ENCODE peak calls at places on chromosomes 5 and 9, in five cellular contexts. One of them, this sample, is unnamed.

GRCh38 chr5:35777358-35778087 is 79.2 kb upstream of the IL7R start:
- DNase-seq in stimulated activated naive CD4-positive, alpha-beta T cell: peak
- DNase-seq in RPMI7951: peak
- DNase-seq in NCI-H510A: peak
- DNase-seq in activated CD4-positive, alpha-beta T cell treated with anti-CD3 and anti-CD28 coated beads for 36 hours: peak
- DNase-seq in this sample: peak

GRCh38 chr5:126004636-126005035 is 418.6 kb upstream of the GRAMD2B start:
- DNase-seq in activated CD4-positive, alpha-beta T cell treated with anti-CD3 and anti-CD28 coated beads for 36 hours: no peak
- DNase-seq in NCI-H510A: no peak
- DNase-seq in stimulated activated naive CD4-positive, alpha-beta T cell: no peak
- DNase-seq in RPMI7951: no peak
- DNase-seq in this sample: no peak

GRCh38 chr9:116055536-116055935 is 98.1 kb upstream of the PAPPA start:
- DNase-seq in NCI-H510A: no peak
- DNase-seq in stimulated activated naive CD4-positive, alpha-beta T cell: no peak
- DNase-seq in activated CD4-positive, alpha-beta T cell treated with anti-CD3 and anti-CD28 coated beads for 36 hours: no peak
- DNase-seq in RPMI7951: peak
- DNase-seq in this sample: no peak

GRCh38 chr5:104179057-104179456 is 616.5 kb upstream of the NUDT12 start:
- DNase-seq in NCI-H510A: no peak
- DNase-seq in stimulated activated naive CD4-positive, alpha-beta T cell: no peak
- DNase-seq in RPMI7951: peak
- DNase-seq in activated CD4-positive, alpha-beta T cell treated with anti-CD3 and anti-CD28 coated beads for 36 hours: peak
- DNase-seq in this sample: no peak

GRCh38 chr9:130332384-130332926 is 66.9 kb downstream of the HMCN2 start:
- DNase-seq in RPMI7951: no peak
- DNase-seq in activated CD4-positive, alpha-beta T cell treated with anti-CD3 and anti-CD28 coated beads for 36 hours: no peak
- DNase-seq in stimulated activated naive CD4-positive, alpha-beta T cell: no peak
- DNase-seq in NCI-H510A: no peak
- DNase-seq in this sample: no peak

GRCh38 chr9:107049046-107049824 is 186.3 kb downstream of the ZNF462 start:
- DNase-seq in activated CD4-positive, alpha-beta T cell treated with anti-CD3 and anti-CD28 coated beads for 36 hours: no peak
- DNase-seq in stimulated activated naive CD4-positive, alpha-beta T cell: no peak
- DNase-seq in NCI-H510A: no peak
- DNase-seq in RPMI7951: no peak
- DNase-seq in this sample: no peak

GRCh38 chr5:175162036-175162435 is 281.9 kb downstream of the DRD1 start:
- DNase-seq in activated CD4-positive, alpha-beta T cell treated with anti-CD3 and anti-CD28 coated beads for 36 hours: no peak
- DNase-seq in RPMI7951: no peak
- DNase-seq in stimulated activated naive CD4-positive, alpha-beta T cell: no peak
- DNase-seq in NCI-H510A: peak
- DNase-seq in this sample: no peak

GRCh38 chr9:70778568-70778967 is 342.9 kb downstream of the TRPM3 start:
- DNase-seq in activated CD4-positive, alpha-beta T cell treated with anti-CD3 and anti-CD28 coated beads for 36 hours: no peak
- DNase-seq in RPMI7951: no peak
- DNase-seq in stimulated activated naive CD4-positive, alpha-beta T cell: no peak
- DNase-seq in NCI-H510A: no peak
- DNase-seq in this sample: no peak

GRCh38 chr5:52859619-52860018 is 71.9 kb downstream of the ITGA1 start:
- DNase-seq in RPMI7951: peak
- DNase-seq in activated CD4-positive, alpha-beta T cell treated with anti-CD3 and anti-CD28 coated beads for 36 hours: no peak
- DNase-seq in stimulated activated naive CD4-positive, alpha-beta T cell: no peak
- DNase-seq in NCI-H510A: no peak
- DNase-seq in this sample: no peak

GRCh38 chr5:77991084-77991483 is 214.9 kb upstream of the TBCA start:
- DNase-seq in stimulated activated naive CD4-positive, alpha-beta T cell: no peak
- DNase-seq in activated CD4-positive, alpha-beta T cell treated with anti-CD3 and anti-CD28 coated beads for 36 hours: no peak
- DNase-seq in NCI-H510A: no peak
- DNase-seq in RPMI7951: no peak
- DNase-seq in this sample: no peak

GRCh38 chr9:97398999-97399758 is 12.7 kb upstream of the TDRD7 start:
- DNase-seq in activated CD4-positive, alpha-beta T cell treated with anti-CD3 and anti-CD28 coated beads for 36 hours: peak
- DNase-seq in RPMI7951: peak
- DNase-seq in stimulated activated naive CD4-positive, alpha-beta T cell: peak
- DNase-seq in NCI-H510A: peak
- DNase-seq in this sample: peak

GRCh38 chr9:131813116-131813515 is 73.2 kb upstream of the RAPGEF1 start:
- DNase-seq in RPMI7951: peak
- DNase-seq in stimulated activated naive CD4-positive, alpha-beta T cell: no peak
- DNase-seq in NCI-H510A: no peak
- DNase-seq in activated CD4-positive, alpha-beta T cell treated with anti-CD3 and anti-CD28 coated beads for 36 hours: no peak
- DNase-seq in this sample: no peak

GRCh38 chr9:132637351-132637750 is 32.4 kb downstream of the DDX31 start:
- DNase-seq in RPMI7951: no peak
- DNase-seq in stimulated activated naive CD4-positive, alpha-beta T cell: no peak
- DNase-seq in activated CD4-positive, alpha-beta T cell treated with anti-CD3 and anti-CD28 coated beads for 36 hours: no peak
- DNase-seq in NCI-H510A: peak
- DNase-seq in this sample: no peak

GRCh38 chr9:120970249-120970648 is 43.7 kb upstream of the TRAF1 start:
- DNase-seq in NCI-H510A: no peak
- DNase-seq in activated CD4-positive, alpha-beta T cell treated with anti-CD3 and anti-CD28 coated beads for 36 hours: no peak
- DNase-seq in stimulated activated naive CD4-positive, alpha-beta T cell: no peak
- DNase-seq in RPMI7951: no peak
- DNase-seq in this sample: no peak

GRCh38 chr9:122860319-122861142 is 32.1 kb upstream of the PDCL start:
- DNase-seq in activated CD4-positive, alpha-beta T cell treated with anti-CD3 and anti-CD28 coated beads for 36 hours: no peak
- DNase-seq in stimulated activated naive CD4-positive, alpha-beta T cell: no peak
- DNase-seq in NCI-H510A: no peak
- DNase-seq in RPMI7951: no peak
- DNase-seq in this sample: no peak

GRCh38 chr5:134174841-134175839 is 1.6 kb downstream of the SKP1 start:
- DNase-seq in stimulated activated naive CD4-positive, alpha-beta T cell: no peak
- DNase-seq in RPMI7951: peak
- DNase-seq in activated CD4-positive, alpha-beta T cell treated with anti-CD3 and anti-CD28 coated beads for 36 hours: no peak
- DNase-seq in NCI-H510A: no peak
- DNase-seq in this sample: no peak

GRCh38 chr9:137479315-137479861 is 20.3 kb upstream of the NSMF start:
- DNase-seq in activated CD4-positive, alpha-beta T cell treated with anti-CD3 and anti-CD28 coated beads for 36 hours: no peak
- DNase-seq in RPMI7951: no peak
- DNase-seq in NCI-H510A: no peak
- DNase-seq in stimulated activated naive CD4-positive, alpha-beta T cell: no peak
- DNase-seq in this sample: no peak

GRCh38 chr9:98442114-98442513 is 186.7 kb upstream of the TBC1D2 start:
- DNase-seq in RPMI7951: no peak
- DNase-seq in stimulated activated naive CD4-positive, alpha-beta T cell: no peak
- DNase-seq in activated CD4-positive, alpha-beta T cell treated with anti-CD3 and anti-CD28 coated beads for 36 hours: no peak
- DNase-seq in NCI-H510A: no peak
- DNase-seq in this sample: no peak

GRCh38 chr9:121972501-121972981 is 120.6 kb downstream of the TTLL11 start:
- DNase-seq in NCI-H510A: peak
- DNase-seq in RPMI7951: peak
- DNase-seq in activated CD4-positive, alpha-beta T cell treated with anti-CD3 and anti-CD28 coated beads for 36 hours: no peak
- DNase-seq in stimulated activated naive CD4-positive, alpha-beta T cell: no peak
- DNase-seq in this sample: no peak

GRCh38 chr5:172793577-172794488 is 22.8 kb upstream of the DUSP1 start:
- DNase-seq in stimulated activated naive CD4-positive, alpha-beta T cell: no peak
- DNase-seq in RPMI7951: peak
- DNase-seq in activated CD4-positive, alpha-beta T cell treated with anti-CD3 and anti-CD28 coated beads for 36 hours: no peak
- DNase-seq in NCI-H510A: no peak
- DNase-seq in this sample: no peak

GRCh38 chr5:24135536-24135935 is 509.2 kb downstream of the CDH10 start:
- DNase-seq in NCI-H510A: no peak
- DNase-seq in stimulated activated naive CD4-positive, alpha-beta T cell: no peak
- DNase-seq in activated CD4-positive, alpha-beta T cell treated with anti-CD3 and anti-CD28 coated beads for 36 hours: no peak
- DNase-seq in RPMI7951: no peak
- DNase-seq in this sample: no peak

GRCh38 chr9:16458696-16459420 is 411.6 kb downstream of the BNC2 start:
- DNase-seq in NCI-H510A: no peak
- DNase-seq in stimulated activated naive CD4-positive, alpha-beta T cell: no peak
- DNase-seq in RPMI7951: peak
- DNase-seq in activated CD4-positive, alpha-beta T cell treated with anti-CD3 and anti-CD28 coated beads for 36 hours: no peak
- DNase-seq in this sample: no peak

GRCh38 chr9:1978941-1979340 is 36.2 kb upstream of the SMARCA2 start:
- DNase-seq in RPMI7951: peak
- DNase-seq in NCI-H510A: no peak
- DNase-seq in activated CD4-positive, alpha-beta T cell treated with anti-CD3 and anti-CD28 coated beads for 36 hours: no peak
- DNase-seq in stimulated activated naive CD4-positive, alpha-beta T cell: no peak
- DNase-seq in this sample: no peak

GRCh38 chr5:124797665-124798087 is 51.2 kb upstream of the ZNF608 start:
- DNase-seq in activated CD4-positive, alpha-beta T cell treated with anti-CD3 and anti-CD28 coated beads for 36 hours: no peak
- DNase-seq in NCI-H510A: no peak
- DNase-seq in stimulated activated naive CD4-positive, alpha-beta T cell: no peak
- DNase-seq in RPMI7951: no peak
- DNase-seq in this sample: no peak

GRCh38 chr9:76559283-76559682 is 100.3 kb downstream of the GCNT1 start:
- DNase-seq in RPMI7951: no peak
- DNase-seq in NCI-H510A: no peak
- DNase-seq in activated CD4-positive, alpha-beta T cell treated with anti-CD3 and anti-CD28 coated beads for 36 hours: no peak
- DNase-seq in stimulated activated naive CD4-positive, alpha-beta T cell: no peak
- DNase-seq in this sample: no peak

GRCh38 chr9:17611921-17612320 is 33.1 kb downstream of the SH3GL2 start:
- DNase-seq in stimulated activated naive CD4-positive, alpha-beta T cell: no peak
- DNase-seq in RPMI7951: no peak
- DNase-seq in activated CD4-positive, alpha-beta T cell treated with anti-CD3 and anti-CD28 coated beads for 36 hours: no peak
- DNase-seq in NCI-H510A: no peak
- DNase-seq in this sample: no peak

GRCh38 chr9:16704489-16705111 is 165.9 kb downstream of the BNC2 start:
- DNase-seq in activated CD4-positive, alpha-beta T cell treated with anti-CD3 and anti-CD28 coated beads for 36 hours: no peak
- DNase-seq in stimulated activated naive CD4-positive, alpha-beta T cell: no peak
- DNase-seq in NCI-H510A: no peak
- DNase-seq in RPMI7951: no peak
- DNase-seq in this sample: no peak

GRCh38 chr5:168513861-168514428 is 15.2 kb upstream of the FBLL1 start:
- DNase-seq in NCI-H510A: no peak
- DNase-seq in RPMI7951: no peak
- DNase-seq in stimulated activated naive CD4-positive, alpha-beta T cell: no peak
- DNase-seq in activated CD4-positive, alpha-beta T cell treated with anti-CD3 and anti-CD28 coated beads for 36 hours: no peak
- DNase-seq in this sample: no peak

GRCh38 chr5:15664961-15665360 is 165.0 kb downstream of the FBXL7 start:
- DNase-seq in NCI-H510A: no peak
- DNase-seq in RPMI7951: no peak
- DNase-seq in activated CD4-positive, alpha-beta T cell treated with anti-CD3 and anti-CD28 coated beads for 36 hours: no peak
- DNase-seq in stimulated activated naive CD4-positive, alpha-beta T cell: no peak
- DNase-seq in this sample: no peak

GRCh38 chr5:16550316-16550952 is 66.4 kb downstream of the RETREG1 start:
- DNase-seq in RPMI7951: peak
- DNase-seq in NCI-H510A: peak
- DNase-seq in stimulated activated naive CD4-positive, alpha-beta T cell: no peak
- DNase-seq in activated CD4-positive, alpha-beta T cell treated with anti-CD3 and anti-CD28 coated beads for 36 hours: peak
- DNase-seq in this sample: no peak

GRCh38 chr9:80690340-80690939 is 998.9 kb downstream of the TLE1 start:
- DNase-seq in stimulated activated naive CD4-positive, alpha-beta T cell: no peak
- DNase-seq in RPMI7951: no peak
- DNase-seq in activated CD4-positive, alpha-beta T cell treated with anti-CD3 and anti-CD28 coated beads for 36 hours: no peak
- DNase-seq in NCI-H510A: no peak
- DNase-seq in this sample: no peak

GRCh38 chr9:114172981-114173833 is 17.9 kb downstream of the COL27A1 start:
- DNase-seq in stimulated activated naive CD4-positive, alpha-beta T cell: no peak
- DNase-seq in activated CD4-positive, alpha-beta T cell treated with anti-CD3 and anti-CD28 coated beads for 36 hours: no peak
- DNase-seq in NCI-H510A: no peak
- DNase-seq in RPMI7951: peak
- DNase-seq in this sample: no peak

GRCh38 chr5:40446910-40447309 is 232.8 kb upstream of the PTGER4 start:
- DNase-seq in activated CD4-positive, alpha-beta T cell treated with anti-CD3 and anti-CD28 coated beads for 36 hours: no peak
- DNase-seq in RPMI7951: peak
- DNase-seq in NCI-H510A: no peak
- DNase-seq in stimulated activated naive CD4-positive, alpha-beta T cell: no peak
- DNase-seq in this sample: no peak